ENCODE peak calls at places on chromosomes 12 and 14, in six cellular contexts. V is AG09309; Z is COR-L47; N is foreskin keratinocyte; I is stimulated activated CD8-positive, alpha-beta memory T cell treated with anti-CD3 and anti-CD28 coated beads, Interleukin-7, amount 100 ng/mL, for 1 hour; M is stimulated activated CD4-positive, alpha-beta T cell treated with anti-CD3 and anti-CD28 coated beads, TNF-alpha, amount 100 ng/mL, for 48 hours. Q is an unnamed sample.

GRCh38 chr14:63654346-63654745 is 12.7 kb upstream of the WDR89 start:
- DNase-seq in N (peak; percentile 76), I (no peak), Z (no peak), V (peak; percentile 63), M (no peak), Q (no peak)

GRCh38 chr14:99118946-99119345 is 153.1 kb downstream of the BCL11B start:
- DNase-seq in M (no peak), I (no peak), Z (no peak), V (no peak), N (no peak), Q (no peak)

GRCh38 chr12:56991319-56991906 is 14.9 kb downstream of the ZBTB39 start:
- DNase-seq in I (no peak), M (no peak), N (no peak), V (no peak), Z (no peak), Q (no peak)

GRCh38 chr12:111335811-111336210 is 33.1 kb downstream of the PHETA1 start:
- DNase-seq in N (no peak), M (no peak), Z (no peak), V (no peak), I (no peak), Q (no peak)

GRCh38 chr12:101945361-101946232 is 68.2 kb downstream of the DRAM1 start:
- DNase-seq in I (no peak), Z (no peak), M (no peak), N (no peak), V (no peak), Q (no peak)

GRCh38 chr14:89933002-89933401 is 21.5 kb downstream of the EFCAB11 start:
- DNase-seq in V (no peak), M (no peak), I (no peak), N (no peak), Z (peak; percentile 84), Q (peak; percentile 76)

GRCh38 chr12:46915861-46916260 is 90.1 kb upstream of the SLC38A4 start:
- DNase-seq in I (no peak), N (no peak), Z (no peak), V (no peak), M (no peak), Q (no peak)

GRCh38 chr14:92513966-92514843 is 624 bp downstream of the RIN3 start:
- DNase-seq in M (no peak), N (peak; percentile 17), Z (no peak), V (no peak), I (no peak), Q (no peak)

GRCh38 chr14:35331605-35332516 is 39.7 kb downstream of the PSMA6 start:
- DNase-seq in I (no peak), Z (no peak), M (no peak), N (peak; percentile 97), V (no peak), Q (no peak)

GRCh38 chr12:8956772-8957171 is 7.3 kb upstream of the M6PR start:
- DNase-seq in M (no peak), V (no peak), N (no peak), Z (no peak), I (no peak), Q (no peak)

GRCh38 chr12:25435431-25435830 is 117.7 kb downstream of the LMNTD1 start:
- DNase-seq in N (no peak), I (no peak), V (no peak), Z (no peak), M (no peak), Q (no peak)

GRCh38 chr12:95820096-95820703 is 29.6 kb upstream of the NTN4 start:
- DNase-seq in M (no peak), I (no peak), Z (peak; percentile 61), V (no peak), N (peak; percentile 39), Q (peak; percentile 44)

GRCh38 chr12:124315316-124315924 is 20.5 kb downstream of the RFLNA start:
- DNase-seq in V (no peak), Z (no peak), I (no peak), N (no peak), M (no peak), Q (no peak)

GRCh38 chr12:116010467-116010866 is 267.0 kb downstream of the MED13L start:
- DNase-seq in M (no peak), V (no peak), N (no peak), I (no peak), Z (no peak), Q (no peak)